ENCODE peak calls at places on chromosomes 5 and 9, in seven cellular contexts. One of them, this sample, is unnamed.

GRCh38 chr9:98410185-98410697 is 154.8 kb upstream of the TBC1D2 start:
- DNase-seq in GM19239: no peak
- DNase-seq in GM12891: no peak
- DNase-seq in stimulated activated CD4-positive, alpha-beta T cell treated with anti-CD3 and anti-CD28 coated beads, Interleukin-15, amount 100 ng/mL, for 24 hours: no peak
- DNase-seq in NCI-H1092: no peak
- DNase-seq in mucosa of descending colon: no peak
- DNase-seq in activated gamma-delta T cell: no peak
- DNase-seq in this sample: no peak

GRCh38 chr5:15459200-15459599 is 40.8 kb upstream of the FBXL7 start:
- DNase-seq in GM19239: no peak
- DNase-seq in GM12891: no peak
- DNase-seq in stimulated activated CD4-positive, alpha-beta T cell treated with anti-CD3 and anti-CD28 coated beads, Interleukin-15, amount 100 ng/mL, for 24 hours: no peak
- DNase-seq in NCI-H1092: no peak
- DNase-seq in mucosa of descending colon: no peak
- DNase-seq in activated gamma-delta T cell: no peak
- DNase-seq in this sample: no peak

GRCh38 chr9:36499156-36499886 is 73.4 kb upstream of the MELK start:
- DNase-seq in GM19239: no peak
- DNase-seq in GM12891: no peak
- DNase-seq in stimulated activated CD4-positive, alpha-beta T cell treated with anti-CD3 and anti-CD28 coated beads, Interleukin-15, amount 100 ng/mL, for 24 hours: no peak
- DNase-seq in NCI-H1092: peak
- DNase-seq in mucosa of descending colon: no peak
- DNase-seq in activated gamma-delta T cell: no peak
- DNase-seq in this sample: no peak

GRCh38 chr9:123749580-123750202 is 180.2 kb downstream of the DENND1A start:
- DNase-seq in GM19239: peak
- DNase-seq in GM12891: peak
- DNase-seq in stimulated activated CD4-positive, alpha-beta T cell treated with anti-CD3 and anti-CD28 coated beads, Interleukin-15, amount 100 ng/mL, for 24 hours: peak
- DNase-seq in NCI-H1092: no peak
- DNase-seq in mucosa of descending colon: no peak
- DNase-seq in activated gamma-delta T cell: no peak
- DNase-seq in this sample: no peak

GRCh38 chr5:139915834-139916233 is 120.2 kb downstream of the PSD2 start:
- DNase-seq in GM19239: no peak
- DNase-seq in GM12891: no peak
- DNase-seq in stimulated activated CD4-positive, alpha-beta T cell treated with anti-CD3 and anti-CD28 coated beads, Interleukin-15, amount 100 ng/mL, for 24 hours: no peak
- DNase-seq in NCI-H1092: no peak
- DNase-seq in mucosa of descending colon: no peak
- DNase-seq in activated gamma-delta T cell: no peak
- DNase-seq in this sample: no peak

GRCh38 chr5:79269733-79270166 is 33.8 kb downstream of the JMY start:
- DNase-seq in GM19239: no peak
- DNase-seq in GM12891: no peak
- DNase-seq in stimulated activated CD4-positive, alpha-beta T cell treated with anti-CD3 and anti-CD28 coated beads, Interleukin-15, amount 100 ng/mL, for 24 hours: peak
- DNase-seq in NCI-H1092: no peak
- DNase-seq in mucosa of descending colon: no peak
- DNase-seq in activated gamma-delta T cell: no peak
- DNase-seq in this sample: no peak

GRCh38 chr5:115372121-115372520 is 75.7 kb upstream of the CCDC112 start:
- DNase-seq in GM19239: no peak
- DNase-seq in GM12891: no peak
- DNase-seq in stimulated activated CD4-positive, alpha-beta T cell treated with anti-CD3 and anti-CD28 coated beads, Interleukin-15, amount 100 ng/mL, for 24 hours: no peak
- DNase-seq in NCI-H1092: no peak
- DNase-seq in mucosa of descending colon: no peak
- DNase-seq in activated gamma-delta T cell: no peak
- DNase-seq in this sample: no peak

GRCh38 chr5:178205749-178206047 is 1.4 kb downstream of the HNRNPAB start:
- DNase-seq in GM19239: no peak
- DNase-seq in GM12891: no peak
- DNase-seq in stimulated activated CD4-positive, alpha-beta T cell treated with anti-CD3 and anti-CD28 coated beads, Interleukin-15, amount 100 ng/mL, for 24 hours: no peak
- DNase-seq in NCI-H1092: no peak
- DNase-seq in mucosa of descending colon: no peak
- DNase-seq in activated gamma-delta T cell: no peak
- DNase-seq in this sample: no peak

GRCh38 chr9:120713257-120714087 is 798 bp downstream of the MEGF9 start:
- DNase-seq in GM19239: no peak
- DNase-seq in GM12891: no peak
- DNase-seq in stimulated activated CD4-positive, alpha-beta T cell treated with anti-CD3 and anti-CD28 coated beads, Interleukin-15, amount 100 ng/mL, for 24 hours: peak
- DNase-seq in NCI-H1092: no peak
- DNase-seq in mucosa of descending colon: peak
- DNase-seq in activated gamma-delta T cell: peak
- DNase-seq in this sample: no peak

GRCh38 chr5:131005963-131006684 is 158.9 kb downstream of the HINT1 start:
- DNase-seq in GM19239: no peak
- DNase-seq in GM12891: no peak
- DNase-seq in stimulated activated CD4-positive, alpha-beta T cell treated with anti-CD3 and anti-CD28 coated beads, Interleukin-15, amount 100 ng/mL, for 24 hours: no peak
- DNase-seq in NCI-H1092: no peak
- DNase-seq in mucosa of descending colon: no peak
- DNase-seq in activated gamma-delta T cell: no peak
- DNase-seq in this sample: no peak

GRCh38 chr9:69820955-69821788 is 555 bp downstream of the CFAP95 start:
- DNase-seq in GM19239: no peak
- DNase-seq in GM12891: no peak
- DNase-seq in stimulated activated CD4-positive, alpha-beta T cell treated with anti-CD3 and anti-CD28 coated beads, Interleukin-15, amount 100 ng/mL, for 24 hours: no peak
- DNase-seq in NCI-H1092: no peak
- DNase-seq in mucosa of descending colon: no peak
- DNase-seq in activated gamma-delta T cell: no peak
- DNase-seq in this sample: no peak

GRCh38 chr5:76475358-76475757 is 72.3 kb downstream of the IQGAP2 start:
- DNase-seq in GM19239: no peak
- DNase-seq in GM12891: no peak
- DNase-seq in stimulated activated CD4-positive, alpha-beta T cell treated with anti-CD3 and anti-CD28 coated beads, Interleukin-15, amount 100 ng/mL, for 24 hours: no peak
- DNase-seq in NCI-H1092: no peak
- DNase-seq in mucosa of descending colon: no peak
- DNase-seq in activated gamma-delta T cell: no peak
- DNase-seq in this sample: no peak

GRCh38 chr5:64666058-64666457 is 24.2 kb upstream of the SHISAL2B start:
- DNase-seq in GM19239: no peak
- DNase-seq in GM12891: no peak
- DNase-seq in stimulated activated CD4-positive, alpha-beta T cell treated with anti-CD3 and anti-CD28 coated beads, Interleukin-15, amount 100 ng/mL, for 24 hours: no peak
- DNase-seq in NCI-H1092: no peak
- DNase-seq in mucosa of descending colon: no peak
- DNase-seq in activated gamma-delta T cell: no peak
- DNase-seq in this sample: no peak

GRCh38 chr5:95962785-95963184 is 1.1 kb upstream of the ELL2 start:
- DNase-seq in GM19239: no peak
- DNase-seq in GM12891: no peak
- DNase-seq in stimulated activated CD4-positive, alpha-beta T cell treated with anti-CD3 and anti-CD28 coated beads, Interleukin-15, amount 100 ng/mL, for 24 hours: peak
- DNase-seq in NCI-H1092: no peak
- DNase-seq in mucosa of descending colon: no peak
- DNase-seq in activated gamma-delta T cell: no peak
- DNase-seq in this sample: no peak

GRCh38 chr5:139021346-139021745 is 146.2 kb upstream of the LRRTM2 start:
- DNase-seq in GM19239: no peak
- DNase-seq in GM12891: no peak
- DNase-seq in stimulated activated CD4-positive, alpha-beta T cell treated with anti-CD3 and anti-CD28 coated beads, Interleukin-15, amount 100 ng/mL, for 24 hours: no peak
- DNase-seq in NCI-H1092: no peak
- DNase-seq in mucosa of descending colon: no peak
- DNase-seq in activated gamma-delta T cell: no peak
- DNase-seq in this sample: no peak

GRCh38 chr5:128406863-128407262 is 131.2 kb downstream of the FBN2 start:
- DNase-seq in GM19239: no peak
- DNase-seq in GM12891: no peak
- DNase-seq in stimulated activated CD4-positive, alpha-beta T cell treated with anti-CD3 and anti-CD28 coated beads, Interleukin-15, amount 100 ng/mL, for 24 hours: no peak
- DNase-seq in NCI-H1092: no peak
- DNase-seq in mucosa of descending colon: no peak
- DNase-seq in activated gamma-delta T cell: no peak
- DNase-seq in this sample: no peak

GRCh38 chr9:73118297-73118696 is 33.4 kb upstream of the ANXA1 start:
- DNase-seq in GM19239: no peak
- DNase-seq in GM12891: no peak
- DNase-seq in stimulated activated CD4-positive, alpha-beta T cell treated with anti-CD3 and anti-CD28 coated beads, Interleukin-15, amount 100 ng/mL, for 24 hours: no peak
- DNase-seq in NCI-H1092: no peak
- DNase-seq in mucosa of descending colon: no peak
- DNase-seq in activated gamma-delta T cell: no peak
- DNase-seq in this sample: no peak

GRCh38 chr5:106875591-106876297 is 795.0 kb downstream of the EFNA5 start:
- DNase-seq in GM19239: no peak
- DNase-seq in GM12891: no peak
- DNase-seq in stimulated activated CD4-positive, alpha-beta T cell treated with anti-CD3 and anti-CD28 coated beads, Interleukin-15, amount 100 ng/mL, for 24 hours: peak
- DNase-seq in NCI-H1092: no peak
- DNase-seq in mucosa of descending colon: no peak
- DNase-seq in activated gamma-delta T cell: no peak
- DNase-seq in this sample: no peak

GRCh38 chr5:150211156-150212030 is 21.5 kb downstream of the SLC6A7 start:
- DNase-seq in GM19239: no peak
- DNase-seq in GM12891: no peak
- DNase-seq in stimulated activated CD4-positive, alpha-beta T cell treated with anti-CD3 and anti-CD28 coated beads, Interleukin-15, amount 100 ng/mL, for 24 hours: no peak
- DNase-seq in NCI-H1092: no peak
- DNase-seq in mucosa of descending colon: peak
- DNase-seq in activated gamma-delta T cell: no peak
- DNase-seq in this sample: no peak

GRCh38 chr5:128536229-128536860 is 1.7 kb downstream of the FBN2 start:
- DNase-seq in GM19239: no peak
- DNase-seq in GM12891: no peak
- DNase-seq in stimulated activated CD4-positive, alpha-beta T cell treated with anti-CD3 and anti-CD28 coated beads, Interleukin-15, amount 100 ng/mL, for 24 hours: no peak
- DNase-seq in NCI-H1092: no peak
- DNase-seq in mucosa of descending colon: no peak
- DNase-seq in activated gamma-delta T cell: no peak
- DNase-seq in this sample: no peak

GRCh38 chr5:111227805-111228204 is 3.6 kb downstream of the CAMK4 start:
- DNase-seq in GM19239: no peak
- DNase-seq in GM12891: no peak
- DNase-seq in stimulated activated CD4-positive, alpha-beta T cell treated with anti-CD3 and anti-CD28 coated beads, Interleukin-15, amount 100 ng/mL, for 24 hours: peak
- DNase-seq in NCI-H1092: no peak
- DNase-seq in mucosa of descending colon: peak
- DNase-seq in activated gamma-delta T cell: no peak
- DNase-seq in this sample: no peak

GRCh38 chr9:38346811-38347735 is 45.4 kb upstream of the ALDH1B1 start:
- DNase-seq in GM19239: no peak
- DNase-seq in GM12891: no peak
- DNase-seq in stimulated activated CD4-positive, alpha-beta T cell treated with anti-CD3 and anti-CD28 coated beads, Interleukin-15, amount 100 ng/mL, for 24 hours: no peak
- DNase-seq in NCI-H1092: no peak
- DNase-seq in mucosa of descending colon: no peak
- DNase-seq in activated gamma-delta T cell: no peak
- DNase-seq in this sample: no peak

GRCh38 chr5:109863752-109864151 is 174.0 kb downstream of the MAN2A1 start:
- DNase-seq in GM19239: no peak
- DNase-seq in GM12891: no peak
- DNase-seq in stimulated activated CD4-positive, alpha-beta T cell treated with anti-CD3 and anti-CD28 coated beads, Interleukin-15, amount 100 ng/mL, for 24 hours: no peak
- DNase-seq in NCI-H1092: no peak
- DNase-seq in mucosa of descending colon: no peak
- DNase-seq in activated gamma-delta T cell: no peak
- DNase-seq in this sample: no peak

GRCh38 chr5:87195616-87196015 is 72.1 kb upstream of the RASA1 start:
- DNase-seq in GM19239: no peak
- DNase-seq in GM12891: no peak
- DNase-seq in stimulated activated CD4-positive, alpha-beta T cell treated with anti-CD3 and anti-CD28 coated beads, Interleukin-15, amount 100 ng/mL, for 24 hours: no peak
- DNase-seq in NCI-H1092: no peak
- DNase-seq in mucosa of descending colon: no peak
- DNase-seq in activated gamma-delta T cell: no peak
- DNase-seq in this sample: no peak

GRCh38 chr5:94086194-94086593 is 344.8 kb upstream of the POU5F2 start:
- DNase-seq in GM19239: no peak
- DNase-seq in GM12891: no peak
- DNase-seq in stimulated activated CD4-positive, alpha-beta T cell treated with anti-CD3 and anti-CD28 coated beads, Interleukin-15, amount 100 ng/mL, for 24 hours: no peak
- DNase-seq in NCI-H1092: no peak
- DNase-seq in mucosa of descending colon: no peak
- DNase-seq in activated gamma-delta T cell: no peak
- DNase-seq in this sample: no peak

GRCh38 chr9:124595743-124596142 is 88.5 kb upstream of the NR5A1 start:
- DNase-seq in GM19239: no peak
- DNase-seq in GM12891: no peak
- DNase-seq in stimulated activated CD4-positive, alpha-beta T cell treated with anti-CD3 and anti-CD28 coated beads, Interleukin-15, amount 100 ng/mL, for 24 hours: no peak
- DNase-seq in NCI-H1092: no peak
- DNase-seq in mucosa of descending colon: no peak
- DNase-seq in activated gamma-delta T cell: no peak
- DNase-seq in this sample: no peak

GRCh38 chr5:172749881-172750608 is 20.9 kb downstream of the DUSP1 start:
- DNase-seq in GM19239: no peak
- DNase-seq in GM12891: no peak
- DNase-seq in stimulated activated CD4-positive, alpha-beta T cell treated with anti-CD3 and anti-CD28 coated beads, Interleukin-15, amount 100 ng/mL, for 24 hours: no peak
- DNase-seq in NCI-H1092: no peak
- DNase-seq in mucosa of descending colon: peak
- DNase-seq in activated gamma-delta T cell: no peak
- DNase-seq in this sample: no peak

GRCh38 chr5:1670342-1670741 is 129.3 kb downstream of the MRPL36 start:
- DNase-seq in GM19239: no peak
- DNase-seq in GM12891: no peak
- DNase-seq in stimulated activated CD4-positive, alpha-beta T cell treated with anti-CD3 and anti-CD28 coated beads, Interleukin-15, amount 100 ng/mL, for 24 hours: no peak
- DNase-seq in NCI-H1092: no peak
- DNase-seq in mucosa of descending colon: no peak
- DNase-seq in activated gamma-delta T cell: no peak
- DNase-seq in this sample: no peak

GRCh38 chr9:131478421-131478868 is 24.3 kb upstream of the POMT1 start:
- DNase-seq in GM19239: peak
- DNase-seq in GM12891: peak
- DNase-seq in stimulated activated CD4-positive, alpha-beta T cell treated with anti-CD3 and anti-CD28 coated beads, Interleukin-15, amount 100 ng/mL, for 24 hours: peak
- DNase-seq in NCI-H1092: no peak
- DNase-seq in mucosa of descending colon: no peak
- DNase-seq in activated gamma-delta T cell: no peak
- DNase-seq in this sample: no peak

GRCh38 chr9:99677281-99677680 is 144.4 kb upstream of the NR4A3 start:
- DNase-seq in GM19239: no peak
- DNase-seq in GM12891: no peak
- DNase-seq in stimulated activated CD4-positive, alpha-beta T cell treated with anti-CD3 and anti-CD28 coated beads, Interleukin-15, amount 100 ng/mL, for 24 hours: no peak
- DNase-seq in NCI-H1092: no peak
- DNase-seq in mucosa of descending colon: no peak
- DNase-seq in activated gamma-delta T cell: no peak
- DNase-seq in this sample: no peak

GRCh38 chr5:135042595-135042994 is 8.6 kb upstream of the PITX1 start:
- DNase-seq in GM19239: no peak
- DNase-seq in GM12891: no peak
- DNase-seq in stimulated activated CD4-positive, alpha-beta T cell treated with anti-CD3 and anti-CD28 coated beads, Interleukin-15, amount 100 ng/mL, for 24 hours: no peak
- DNase-seq in NCI-H1092: no peak
- DNase-seq in mucosa of descending colon: no peak
- DNase-seq in activated gamma-delta T cell: no peak
- DNase-seq in this sample: no peak

GRCh38 chr5:170355601-170356098 is 33.5 kb downstream of the KCNMB1 start:
- DNase-seq in GM19239: no peak
- DNase-seq in GM12891: no peak
- DNase-seq in stimulated activated CD4-positive, alpha-beta T cell treated with anti-CD3 and anti-CD28 coated beads, Interleukin-15, amount 100 ng/mL, for 24 hours: no peak
- DNase-seq in NCI-H1092: peak
- DNase-seq in mucosa of descending colon: no peak
- DNase-seq in activated gamma-delta T cell: no peak
- DNase-seq in this sample: no peak

GRCh38 chr9:37929441-37929895 is 25.5 kb upstream of the SLC25A51 start:
- DNase-seq in GM19239: no peak
- DNase-seq in GM12891: no peak
- DNase-seq in stimulated activated CD4-positive, alpha-beta T cell treated with anti-CD3 and anti-CD28 coated beads, Interleukin-15, amount 100 ng/mL, for 24 hours: no peak
- DNase-seq in NCI-H1092: no peak
- DNase-seq in mucosa of descending colon: no peak
- DNase-seq in activated gamma-delta T cell: no peak
- DNase-seq in this sample: no peak

GRCh38 chr5:61306531-61307195 is 25.4 kb upstream of the ZSWIM6 start:
- DNase-seq in GM19239: peak
- DNase-seq in GM12891: peak
- DNase-seq in stimulated activated CD4-positive, alpha-beta T cell treated with anti-CD3 and anti-CD28 coated beads, Interleukin-15, amount 100 ng/mL, for 24 hours: peak
- DNase-seq in NCI-H1092: no peak
- DNase-seq in mucosa of descending colon: no peak
- DNase-seq in activated gamma-delta T cell: no peak
- DNase-seq in this sample: no peak

GRCh38 chr9:70816316-70816715 is 305.1 kb downstream of the TRPM3 start:
- DNase-seq in GM19239: no peak
- DNase-seq in GM12891: no peak
- DNase-seq in stimulated activated CD4-positive, alpha-beta T cell treated with anti-CD3 and anti-CD28 coated beads, Interleukin-15, amount 100 ng/mL, for 24 hours: no peak
- DNase-seq in NCI-H1092: no peak
- DNase-seq in mucosa of descending colon: no peak
- DNase-seq in activated gamma-delta T cell: no peak
- DNase-seq in this sample: no peak

GRCh38 chr5:64971538-64971937 is 202.8 kb downstream of the CWC27 start:
- DNase-seq in GM19239: no peak
- DNase-seq in GM12891: no peak
- DNase-seq in stimulated activated CD4-positive, alpha-beta T cell treated with anti-CD3 and anti-CD28 coated beads, Interleukin-15, amount 100 ng/mL, for 24 hours: no peak
- DNase-seq in NCI-H1092: no peak
- DNase-seq in mucosa of descending colon: no peak
- DNase-seq in activated gamma-delta T cell: no peak
- DNase-seq in this sample: no peak

GRCh38 chr5:32471784-32472183 is 27.2 kb upstream of the ZFR start:
- DNase-seq in GM19239: no peak
- DNase-seq in GM12891: no peak
- DNase-seq in stimulated activated CD4-positive, alpha-beta T cell treated with anti-CD3 and anti-CD28 coated beads, Interleukin-15, amount 100 ng/mL, for 24 hours: no peak
- DNase-seq in NCI-H1092: no peak
- DNase-seq in mucosa of descending colon: no peak
- DNase-seq in activated gamma-delta T cell: no peak
- DNase-seq in this sample: no peak

GRCh38 chr5:141369994-141370848 is at the start of gene PCDHGB3:
- DNase-seq in GM19239: no peak
- DNase-seq in GM12891: peak
- DNase-seq in stimulated activated CD4-positive, alpha-beta T cell treated with anti-CD3 and anti-CD28 coated beads, Interleukin-15, amount 100 ng/mL, for 24 hours: peak
- DNase-seq in NCI-H1092: no peak
- DNase-seq in mucosa of descending colon: no peak
- DNase-seq in activated gamma-delta T cell: no peak
- DNase-seq in this sample: no peak

This sample was measured in DMS153.